ENCODE peak calls at places on chromosome 12, in eight cellular contexts. F is colonic mucosa, M is AG09319, K is endothelial cell, Y is GM13977, G is MCF 10A, B is upper lobe of left lung, U is HFF-Myc. J is an unnamed sample.

GRCh38 chr12:91077228-91077954 is 19.6 kb upstream of the KERA start:
- DNase-seq in F (no peak), M (no peak), K (no peak), Y (no peak), G (no peak), B (no peak), U (no peak), J (no peak)

GRCh38 chr12:111748195-111748803 is 18.4 kb upstream of the ALDH2 start:
- DNase-seq in F (no peak), M (no peak), K (no peak), Y (no peak), G (no peak), B (no peak), U (no peak), J (no peak)

GRCh38 chr12:89279499-89279898 is 72.8 kb downstream of the DUSP6 start:
- DNase-seq in F (no peak), M (no peak), K (no peak), Y (no peak), G (no peak), B (no peak), U (no peak), J (no peak)

GRCh38 chr12:124928095-124928911 is 13.9 kb upstream of the UBC start:
- DNase-seq in F (peak), M (no peak), K (peak), Y (no peak), G (peak), B (peak), U (no peak), J (no peak)

GRCh38 chr12:1091350-1091749 is 100.3 kb downstream of the ERC1 start:
- DNase-seq in F (no peak), M (no peak), K (no peak), Y (no peak), G (no peak), B (no peak), U (no peak), J (no peak)

GRCh38 chr12:52646613-52647012 is 5.4 kb downstream of the KRT2 start:
- DNase-seq in F (peak), M (no peak), K (no peak), Y (no peak), G (no peak), B (peak), U (no peak), J (no peak)

GRCh38 chr12:102010265-102010994 is 51.4 kb downstream of the WASHC3 start:
- DNase-seq in F (no peak), M (no peak), K (no peak), Y (peak), G (peak), B (no peak), U (no peak), J (peak)

GRCh38 chr12:93137656-93138612 is 208.8 kb upstream of the EEA1 start:
- DNase-seq in F (no peak), M (peak), K (no peak), Y (peak), G (peak), B (no peak), U (peak), J (peak)

GRCh38 chr12:6382371-6382770 is 1.6 kb upstream of the LTBR start:
- DNase-seq in F (no peak), M (no peak), K (no peak), Y (no peak), G (no peak), B (no peak), U (no peak), J (no peak)

GRCh38 chr12:29023436-29024076 is 125.5 kb upstream of the FAR2 start:
- DNase-seq in F (no peak), M (no peak), K (no peak), Y (no peak), G (no peak), B (no peak), U (no peak), J (no peak)

GRCh38 chr12:64729909-64730584 is 29.2 kb downstream of the GNS start:
- DNase-seq in F (no peak), M (no peak), K (no peak), Y (peak), G (no peak), B (no peak), U (no peak), J (peak)

GRCh38 chr12:14577344-14577743 is 9.7 kb upstream of the PLBD1 start:
- DNase-seq in F (no peak), M (no peak), K (no peak), Y (no peak), G (no peak), B (no peak), U (no peak), J (no peak)

DNA sequence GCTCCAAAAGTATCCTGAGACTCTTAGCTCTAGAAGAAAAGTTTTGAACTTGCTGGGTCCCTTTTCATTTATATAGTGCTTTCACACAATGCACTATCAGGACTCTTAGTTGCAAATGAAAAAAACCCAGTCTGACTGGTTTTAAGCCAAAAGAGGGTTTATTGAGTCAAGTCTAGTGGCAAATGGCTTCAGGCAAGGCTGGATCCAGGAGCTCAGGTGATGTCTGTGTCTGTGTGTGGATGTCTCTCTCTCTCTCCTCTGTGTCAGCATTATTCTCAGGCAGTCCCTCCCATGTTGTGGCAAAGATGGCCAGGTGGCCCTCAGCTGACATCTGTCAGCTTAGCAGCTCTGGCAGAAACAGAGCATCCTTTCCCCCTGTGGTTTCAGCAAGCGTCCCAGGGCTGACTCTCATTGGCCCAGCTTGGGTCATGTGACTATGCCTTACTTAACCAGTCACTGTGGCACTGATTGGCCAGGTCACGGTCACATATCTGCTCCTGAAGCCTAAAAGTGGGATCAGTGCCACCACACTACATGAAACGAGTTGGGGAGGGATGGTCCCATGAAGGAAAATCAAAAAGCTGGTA is 6.2 kb downstream of the TMEM120B start:
- DNase-seq in F (no peak), M (no peak), K (no peak), Y (no peak), G (no peak), B (no peak), U (no peak), J (no peak)
- TF ChIP-seq CTCF in F (no peak), M (no peak), K (no peak), Y (no peak), G (no peak), B (no peak), U (no peak), J (no peak)

DNA sequence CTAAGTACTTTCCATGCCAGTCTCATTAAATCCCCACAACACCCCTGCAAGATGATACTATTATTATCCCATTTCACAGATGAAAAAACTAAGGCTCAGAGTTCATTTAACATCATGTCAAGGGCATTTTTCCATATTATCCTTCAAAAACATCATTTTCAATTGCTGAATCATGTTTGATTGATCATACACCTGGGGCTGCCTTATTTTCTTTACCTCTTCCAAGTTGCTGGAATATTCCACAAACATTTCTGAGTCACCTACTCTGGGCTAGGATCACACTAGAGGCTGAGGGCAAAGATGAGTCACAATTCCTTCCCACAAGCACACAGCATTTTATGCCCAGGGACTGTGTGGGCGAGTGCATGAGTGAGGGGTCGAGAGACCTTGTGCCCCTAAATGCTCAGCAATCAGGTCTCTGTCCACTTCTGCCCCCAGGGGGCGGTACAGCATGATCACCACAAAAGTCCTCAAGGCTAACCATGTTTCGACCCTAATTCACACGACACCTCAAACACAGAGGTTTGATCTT is 14.1 kb upstream of the TMEM119 start:
- DNase-seq in F (no peak), M (no peak), K (peak), Y (no peak), G (peak), B (no peak), U (no peak), J (no peak)
- TF ChIP-seq CTCF in F (peak), M (peak), K (peak), Y (peak), G (peak), B (peak), U (peak), J (peak)

GRCh38 chr12:79934309-79935020 is 432 bp downstream of the PPP1R12A start:
- DNase-seq in F (peak), M (peak), K (peak), Y (no peak), G (no peak), B (peak), U (no peak), J (peak)

GRCh38 chr12:79936670-79937069 is 1.8 kb upstream of the PPP1R12A start:
- DNase-seq in F (no peak), M (no peak), K (no peak), Y (no peak), G (no peak), B (no peak), U (no peak), J (no peak)

GRCh38 chr12:79935624-79936040 is 735 bp upstream of the PPP1R12A start:
- DNase-seq in F (no peak), M (peak), K (no peak), Y (peak), G (no peak), B (no peak), U (no peak), J (peak)

GRCh38 chr12:79933580-79934264 is 1.2 kb downstream of the PPP1R12A start:
- DNase-seq in F (peak), M (no peak), K (peak), Y (no peak), G (peak), B (no peak), U (no peak), J (no peak)

DNA sequence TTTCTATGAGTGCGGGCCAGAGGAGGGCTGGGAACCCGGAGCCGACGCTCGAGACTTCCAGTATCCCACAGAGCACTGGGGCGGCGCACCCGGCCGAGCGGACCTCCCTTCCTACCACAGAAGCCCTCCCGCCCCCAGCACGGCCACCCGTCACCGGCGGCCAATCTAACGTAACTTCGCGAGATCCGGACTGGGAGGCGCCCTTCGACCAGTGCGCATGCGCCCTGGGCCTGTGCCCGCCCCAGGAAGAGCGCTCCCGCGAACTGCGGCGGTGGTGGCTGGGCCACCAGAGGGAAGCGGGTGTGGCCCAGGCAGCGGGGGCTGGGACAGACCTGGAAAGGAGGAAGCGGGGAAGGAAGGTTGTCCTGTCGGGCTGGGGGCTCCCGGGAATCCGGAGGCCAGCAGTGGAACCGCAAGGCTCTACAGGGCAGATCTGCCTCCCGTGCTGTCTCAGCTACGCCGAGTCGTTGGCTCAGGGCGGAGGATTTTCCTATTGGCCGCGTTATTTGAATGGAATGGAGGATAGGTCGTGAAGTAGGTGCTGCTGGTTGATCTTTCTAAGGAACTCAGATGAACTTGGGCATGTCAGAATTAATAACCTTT is at the start of gene PPP1R12A:
- DNase-seq in F (peak), M (peak), K (peak), Y (peak), G (peak), B (peak), U (peak), J (peak)
- TF ChIP-seq CTCF in F (no peak), M (no peak), K (no peak), Y (no peak), G (no peak), B (no peak), U (peak), J (no peak)

DNA sequence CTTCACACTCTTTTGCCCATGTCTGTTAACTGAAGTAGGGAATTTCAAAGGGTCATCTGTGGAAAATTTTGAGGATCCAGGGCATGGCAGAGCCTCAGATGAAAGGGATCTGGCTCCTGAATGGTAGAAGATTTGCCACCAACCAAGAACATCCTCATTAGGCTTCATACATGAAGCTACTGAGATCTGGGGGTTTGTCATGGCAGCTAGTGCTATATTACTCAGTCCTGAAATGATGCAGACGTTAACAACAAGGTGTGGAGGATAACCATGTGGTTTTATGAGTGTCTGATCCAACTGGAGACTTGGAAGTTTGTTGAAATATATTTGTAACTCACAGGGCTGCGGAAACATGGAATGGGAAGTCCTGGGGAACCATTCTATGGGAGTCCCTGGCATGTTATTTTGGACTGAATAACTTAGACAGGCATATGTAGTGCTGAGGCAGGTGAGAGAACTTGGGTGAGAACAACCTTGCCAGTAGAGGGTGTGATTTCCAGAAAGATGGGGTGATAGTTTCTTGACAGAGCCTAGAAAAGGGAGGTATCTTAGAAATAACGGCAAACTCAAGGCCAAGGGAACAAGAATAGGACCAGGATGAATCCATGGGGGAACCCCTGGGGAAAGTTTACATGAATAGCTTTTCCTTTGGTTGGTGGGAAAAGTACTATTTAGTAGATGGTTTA is 42.0 kb upstream of the C12orf75 start:
- DNase-seq in F (no peak), M (no peak), K (no peak), Y (peak), G (no peak), B (no peak), U (no peak), J (no peak)
- TF ChIP-seq CTCF in F (no peak), M (no peak), K (no peak), Y (no peak), G (no peak), B (no peak), U (no peak), J (no peak)

GRCh38 chr12:16189849-16190248 is 87.6 kb downstream of the SLC15A5 start:
- DNase-seq in F (no peak), M (peak), K (no peak), Y (no peak), G (no peak), B (no peak), U (no peak), J (no peak)
- TF ChIP-seq CTCF in F (no peak), M (peak), K (no peak), Y (peak), G (no peak), B (no peak), U (no peak), J (no peak)

DNA sequence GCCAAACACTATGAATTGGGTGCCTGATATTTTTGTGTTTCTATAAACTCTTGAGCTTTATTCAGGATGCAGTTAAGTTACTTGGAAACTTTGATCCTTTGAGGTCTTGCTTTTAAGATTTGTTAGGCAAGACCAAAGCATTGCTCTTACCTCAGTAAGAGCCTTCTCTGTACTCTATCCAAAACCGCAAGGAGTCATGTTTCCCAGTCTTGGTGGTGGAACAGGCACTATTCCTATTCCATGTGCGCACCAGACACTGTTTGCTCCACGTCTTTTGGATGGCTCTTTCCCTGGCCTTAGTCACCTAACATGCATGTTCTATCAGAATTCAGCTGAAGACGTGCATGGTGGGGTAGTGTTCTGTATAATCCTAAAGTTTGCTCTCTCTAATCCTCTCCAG is 23.6 kb downstream of the CSRP2 start:
- DNase-seq in F (no peak), M (no peak), K (no peak), Y (no peak), G (no peak), B (no peak), U (peak), J (no peak)
- TF ChIP-seq CTCF in F (no peak), M (no peak), K (no peak), Y (no peak), G (no peak), B (no peak), U (no peak), J (no peak)

DNA sequence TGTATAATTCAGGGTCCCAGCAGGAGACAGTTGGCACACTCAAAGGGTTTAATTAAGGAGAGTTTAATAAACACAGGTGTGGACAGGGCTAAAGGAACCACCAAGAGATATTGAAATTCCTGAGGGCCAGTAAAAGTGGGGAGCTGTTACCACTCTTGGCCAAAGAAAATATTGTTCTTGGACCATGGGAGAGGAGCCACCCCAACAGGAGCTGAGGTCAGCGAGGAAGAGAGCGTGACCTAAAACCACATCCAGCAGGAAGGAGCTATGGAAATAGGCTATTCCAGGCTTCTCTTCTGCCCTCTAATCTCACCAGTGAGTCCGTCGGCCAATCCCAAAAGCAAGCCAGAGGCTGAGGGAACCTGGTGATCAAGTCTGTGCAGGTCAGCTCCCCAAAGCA is 390.8 kb downstream of the MED13L start:
- DNase-seq in F (no peak), M (no peak), K (no peak), Y (no peak), G (no peak), B (no peak), U (no peak), J (no peak)
- TF ChIP-seq CTCF in F (no peak), M (no peak), K (no peak), Y (no peak), G (no peak), B (no peak), U (no peak), J (no peak)

GRCh38 chr12:68157295-68157871 is 2.2 kb downstream of the IFNG start:
- DNase-seq in F (no peak), M (no peak), K (no peak), Y (no peak), G (peak), B (no peak), U (no peak), J (no peak)

GRCh38 chr12:68154768-68155167 is 4.8 kb downstream of the IFNG start:
- DNase-seq in F (no peak), M (no peak), K (no peak), Y (no peak), G (no peak), B (no peak), U (no peak), J (no peak)

GRCh38 chr12:68162374-68162773 is 2.8 kb upstream of the IFNG start:
- DNase-seq in F (no peak), M (no peak), K (no peak), Y (no peak), G (peak), B (no peak), U (no peak), J (no peak)

GRCh38 chr12:68159681-68160304 is at the start of gene IFNG:
- DNase-seq in F (no peak), M (no peak), K (no peak), Y (no peak), G (no peak), B (no peak), U (no peak), J (no peak)

DNA sequence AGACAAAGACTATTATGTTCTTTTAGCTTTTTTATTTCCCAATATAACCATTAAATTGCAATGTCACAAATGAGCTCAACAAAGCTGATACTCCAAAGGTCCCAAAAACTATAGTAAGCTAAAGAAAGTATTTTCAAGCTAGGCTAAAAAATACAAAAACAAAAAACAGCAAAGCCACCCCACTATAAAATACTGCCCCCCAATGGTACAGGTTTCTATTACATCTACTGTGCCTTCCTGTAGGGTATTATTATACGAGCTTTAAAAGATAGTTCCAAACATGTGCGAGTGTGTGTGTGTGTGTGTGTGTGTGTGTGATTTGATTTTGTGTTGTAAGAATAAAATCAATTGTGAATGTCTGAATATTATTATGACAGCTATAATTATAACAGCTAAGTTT is 1.1 kb downstream of the IFNG start:
- DNase-seq in F (no peak), M (no peak), K (peak), Y (peak), G (peak), B (no peak), U (peak), J (no peak)
- TF ChIP-seq CTCF in F (peak), M (peak), K (peak), Y (peak), G (peak), B (no peak), U (peak), J (no peak)

J was measured in GM20000.